ENCODE peak calls at places on chromosomes 6 and 20, in five cellular contexts. Y, S, C, I and A are unnamed samples.

GRCh38 chr6:43283514-43283901 is 14.6 kb upstream of the SLC22A7 start:
- DNase-seq in C (no peak), S (no peak), I (no peak), Y (peak), A (no peak)

GRCh38 chr6:81820979-81821378 is 68.5 kb upstream of the TENT5A start:
- DNase-seq in S (no peak), Y (no peak), I (no peak), C (no peak), A (no peak)

GRCh38 chr6:105184921-105185320 is 5.1 kb upstream of the POPDC3 start:
- DNase-seq in I (no peak), Y (no peak), S (no peak), C (no peak), A (no peak)

GRCh38 chr6:158666637-158667359 is 16.9 kb downstream of the SYTL3 start:
- DNase-seq in S (peak), C (peak), I (no peak), Y (peak), A (peak)

GRCh38 chr6:73710470-73710869 is 14.5 kb downstream of the CD109 start:
- DNase-seq in C (peak), I (no peak), S (peak), Y (no peak), A (no peak)

GRCh38 chr6:116087437-116088027 is 13.1 kb upstream of the NT5DC1 start:
- DNase-seq in I (no peak), S (peak), C (peak), Y (peak), A (peak)

GRCh38 chr6:74731921-74732320 is 473.9 kb downstream of the COL12A1 start:
- DNase-seq in Y (no peak), C (peak), I (peak), S (no peak), A (no peak)

GRCh38 chr20:13784271-13784892 is 337 bp downstream of the ESF1 start:
- DNase-seq in C (no peak), S (no peak), I (no peak), Y (no peak), A (no peak)

GRCh38 chr20:53157443-53158408 is 185.6 kb downstream of the TSHZ2 start:
- DNase-seq in I (no peak), Y (peak), S (peak), C (peak), A (peak)

GRCh38 chr6:33279971-33280511 is 3.1 kb downstream of the B3GALT4 start:
- DNase-seq in I (no peak), Y (no peak), C (peak), S (peak), A (no peak)

GRCh38 chr6:10733151-10733715 is 10.4 kb downstream of the TMEM14C start:
- DNase-seq in C (no peak), S (no peak), I (no peak), Y (no peak), A (no peak)

GRCh38 chr20:20624914-20625313 is 87.5 kb downstream of the RALGAPA2 start:
- DNase-seq in I (no peak), Y (no peak), C (no peak), S (no peak), A (no peak)

GRCh38 chr6:45105170-45105820 is 222.8 kb upstream of the RUNX2 start:
- DNase-seq in Y (no peak), C (peak), I (no peak), S (peak), A (no peak)

GRCh38 chr20:32961956-32962517 is 42.2 kb downstream of the SUN5 start:
- DNase-seq in I (no peak), Y (no peak), S (no peak), C (no peak), A (peak)

GRCh38 chr6:13709698-13710551 is 1.7 kb downstream of the RANBP9 start:
- DNase-seq in Y (peak), S (peak), C (peak), I (no peak), A (no peak)

GRCh38 chr6:150033197-150033771 is 8.0 kb upstream of the RAET1L start:
- DNase-seq in S (no peak), C (no peak), Y (no peak), I (no peak), A (no peak)

GRCh38 chr6:1611322-1611571 is 1.5 kb downstream of the FOXC1 start:
- DNase-seq in I (no peak), S (peak), C (no peak), Y (peak), A (no peak)

GRCh38 chr6:75602164-75602896 is 650 bp downstream of the SENP6 start:
- DNase-seq in C (peak), I (no peak), Y (peak), S (peak), A (peak)

GRCh38 chr6:14276667-14277404 is 159.3 kb downstream of the CD83 start:
- DNase-seq in S (no peak), Y (peak), I (no peak), C (peak), A (peak)

GRCh38 chr6:127471379-127472255 is 12.4 kb upstream of the KIAA0408 start:
- DNase-seq in I (no peak), C (no peak), S (no peak), Y (no peak), A (no peak)

GRCh38 chr6:146598785-146599405 is at the start of gene ADGB:
- DNase-seq in I (no peak), C (peak), S (peak), Y (no peak), A (no peak)

GRCh38 chr6:107668826-107669474 is 155.2 kb downstream of the SCML4 start:
- DNase-seq in S (no peak), Y (peak), I (no peak), C (no peak), A (peak)

GRCh38 chr6:52598123-52598823 is 21.4 kb upstream of the TRAM2 start:
- DNase-seq in Y (peak), S (peak), C (peak), I (no peak), A (no peak)

GRCh38 chr6:70738028-70738427 is 70.3 kb downstream of the SMAP1 start:
- DNase-seq in S (no peak), C (no peak), Y (no peak), I (no peak), A (no peak)

GRCh38 chr6:80438728-80439127 is 332.3 kb downstream of the BCKDHB start:
- DNase-seq in Y (no peak), I (peak), S (peak), C (peak), A (no peak)

GRCh38 chr6:158707120-158707519 is 57.3 kb downstream of the SYTL3 start:
- DNase-seq in S (peak), Y (no peak), I (no peak), C (peak), A (no peak)

GRCh38 chr6:34462561-34462971 is 3.3 kb upstream of the PACSIN1 start:
- DNase-seq in I (no peak), S (peak), C (no peak), Y (no peak), A (no peak)

GRCh38 chr6:111912904-111913303 is 39.7 kb upstream of the FYN start:
- DNase-seq in C (no peak), Y (no peak), S (no peak), I (no peak), A (no peak)

DNA sequence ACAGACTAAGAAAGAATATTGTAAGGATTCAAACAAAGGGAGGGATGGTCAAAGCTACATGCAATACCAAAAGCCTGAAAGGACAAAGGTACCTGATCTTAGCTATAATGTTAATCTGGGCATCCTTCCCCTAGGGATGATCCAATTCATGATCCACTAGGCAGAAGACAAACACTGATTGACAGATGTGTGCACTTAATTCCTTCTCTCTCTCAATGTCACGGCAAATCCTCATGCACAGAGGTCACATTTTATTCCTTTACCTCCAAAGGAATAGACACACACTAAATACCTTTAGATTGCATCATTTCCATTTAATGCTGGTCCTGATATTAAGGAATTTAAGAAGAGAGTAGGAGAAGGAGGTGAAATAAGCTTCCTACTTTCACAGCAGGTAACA is 73.4 kb downstream of the ZNF133 start:
- DNase-seq in C (no peak), S (no peak), Y (no peak), I (no peak), A (no peak)
- TF ChIP-seq CTCF in C (no peak), S (no peak), Y (no peak), I (no peak), A (no peak)

GRCh38 chr20:48791014-48791413 is 36.8 kb downstream of the PREX1 start:
- DNase-seq in C (no peak), Y (no peak), S (peak), I (no peak), A (no peak)
- TF ChIP-seq CTCF in C (no peak), Y (no peak), S (no peak), I (peak), A (peak)

GRCh38 chr20:43767686-43768474 is 41.1 kb upstream of the GTSF1L start:
- DNase-seq in C (peak), Y (no peak), S (peak), I (no peak), A (no peak)
- TF ChIP-seq CTCF in C (no peak), Y (no peak), S (no peak), I (no peak), A (no peak)

GRCh38 chr20:10696650-10697049 is 22.9 kb upstream of the JAG1 start:
- DNase-seq in S (no peak), C (no peak), Y (peak), I (no peak), A (peak)
- TF ChIP-seq CTCF in S (peak), C (peak), Y (peak), I (peak), A (peak)

DNA sequence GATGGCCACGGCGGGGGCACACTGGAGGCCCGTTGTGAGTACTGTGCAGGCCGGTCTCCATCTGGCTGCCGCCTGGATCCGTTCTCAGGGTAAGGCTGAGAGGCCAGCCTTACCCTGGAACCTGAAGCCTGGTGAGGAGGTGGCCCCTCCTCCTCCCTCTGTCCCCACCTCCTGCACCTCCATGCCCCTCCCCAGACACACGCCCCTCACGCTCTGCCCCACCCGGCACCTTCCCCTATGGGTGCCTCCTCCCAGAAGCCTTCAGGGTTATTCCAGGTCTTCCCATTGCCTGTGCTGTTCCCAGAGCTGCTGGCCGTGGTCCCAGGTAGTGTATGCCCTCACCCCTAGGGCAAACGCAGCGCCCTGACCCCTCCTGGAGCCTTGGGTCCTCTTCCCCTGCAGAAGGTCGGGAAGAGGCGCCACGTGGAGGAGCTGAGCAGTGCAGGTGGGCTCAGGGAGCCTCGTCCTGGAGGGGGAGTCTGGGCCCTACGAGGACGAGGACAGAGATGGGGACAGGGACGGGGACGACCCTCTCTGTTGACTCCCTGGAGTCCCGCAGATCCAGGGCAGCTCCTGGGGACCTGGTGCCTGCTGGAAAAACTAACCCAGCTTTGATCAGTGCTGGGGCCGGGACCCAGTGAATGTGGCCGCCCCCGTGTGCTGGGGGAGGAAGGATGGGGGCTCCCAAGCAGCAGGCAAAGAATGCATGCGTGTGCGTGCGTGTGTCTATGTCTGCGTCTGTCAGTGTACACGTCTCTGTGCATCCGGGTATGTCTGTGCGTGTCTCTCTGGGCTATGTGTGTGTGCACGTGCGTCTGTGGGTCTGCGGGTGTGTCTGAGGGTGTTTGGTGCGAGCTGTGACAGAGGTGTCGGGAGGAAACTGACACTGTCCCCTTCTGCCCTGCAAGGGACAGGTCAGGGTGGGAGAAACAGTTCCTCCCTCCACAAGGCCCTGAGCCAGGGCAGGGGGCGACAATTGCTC is 8.2 kb upstream of the HRH3 start:
- DNase-seq in I (no peak), S (no peak), C (no peak), Y (no peak), A (no peak)
- TF ChIP-seq CTCF in I (no peak), S (no peak), C (no peak), Y (no peak), A (no peak)

DNA sequence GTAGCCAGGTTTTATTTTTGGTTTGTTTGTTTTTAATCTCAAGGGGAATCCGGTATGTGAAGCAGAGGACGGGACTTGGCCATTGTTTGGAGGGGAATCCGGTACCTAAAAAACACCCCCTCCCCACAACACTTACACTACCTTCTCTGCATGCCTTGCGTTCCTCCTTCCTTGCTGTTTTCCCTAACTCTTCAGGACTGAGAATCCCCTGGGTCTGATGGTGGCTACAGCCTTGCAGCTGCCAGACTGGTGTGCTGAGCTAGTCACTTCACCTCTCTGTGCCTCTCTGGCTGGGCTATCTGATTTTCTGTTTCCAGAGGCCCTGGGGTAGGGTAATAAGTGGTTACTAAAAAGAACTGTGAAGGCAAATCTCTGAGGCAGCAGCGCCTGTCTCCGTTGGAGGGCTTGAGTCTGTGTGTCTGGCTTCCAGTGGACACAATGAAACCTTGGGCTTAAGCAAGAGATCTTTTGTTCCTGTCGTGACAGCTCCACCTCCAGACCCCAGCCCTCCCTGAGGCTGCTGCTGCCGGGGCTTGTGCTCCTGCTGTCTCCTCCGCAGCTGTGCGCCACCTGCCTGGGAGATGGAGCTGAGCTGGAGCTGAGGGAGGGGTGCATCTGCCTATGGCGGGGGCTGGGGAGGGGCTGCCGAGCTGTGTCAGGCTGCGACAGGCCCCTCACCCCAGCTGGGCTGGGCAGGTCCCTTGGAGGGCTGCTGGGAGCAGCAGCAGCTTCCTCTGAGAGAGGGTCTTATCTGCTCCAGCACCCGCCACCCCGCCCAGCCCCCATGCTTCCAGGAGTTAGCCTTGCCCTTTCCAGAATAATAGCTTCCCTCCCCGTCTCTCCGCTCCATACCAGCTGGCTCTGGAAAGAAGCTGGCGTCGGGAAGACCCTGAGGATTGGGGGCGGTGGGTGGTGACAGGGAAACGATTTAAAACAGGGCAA is 65.8 kb upstream of the CCDC167 start:
- DNase-seq in C (no peak), S (no peak), I (no peak), Y (peak), A (no peak)
- TF ChIP-seq CTCF in C (peak), S (no peak), I (peak), Y (peak), A (peak)

GRCh38 chr6:25025919-25026301 is 90.2 kb upstream of the RIPOR2 start:
- DNase-seq in S (no peak), I (no peak), Y (no peak), C (peak), A (no peak)

GRCh38 chr6:25026723-25027122 is 91.0 kb upstream of the RIPOR2 start:
- DNase-seq in S (no peak), Y (no peak), C (peak), I (no peak), A (peak)

GRCh38 chr6:25028346-25028745 is 92.6 kb upstream of the RIPOR2 start:
- DNase-seq in Y (no peak), C (no peak), I (no peak), S (no peak), A (no peak)

GRCh38 chr6:25025248-25025918 is 89.6 kb upstream of the RIPOR2 start:
- DNase-seq in Y (no peak), S (no peak), I (no peak), C (no peak), A (no peak)

GRCh38 chr6:25027221-25027916 is 91.6 kb upstream of the RIPOR2 start:
- DNase-seq in C (no peak), Y (peak), S (no peak), I (no peak), A (peak)
- TF ChIP-seq CTCF in C (peak), Y (peak), S (no peak), I (no peak), A (peak)

GRCh38 chr6:46378161-46378881 is 112.9 kb downstream of the RCAN2 start:
- DNase-seq in C (no peak), I (no peak), S (no peak), Y (no peak), A (no peak)
- TF ChIP-seq CTCF in C (no peak), I (no peak), S (no peak), Y (no peak), A (no peak)